ENCODE peak calls at places on chromosomes 13 and 19, in seven cellular contexts. One of them, this sample, is unnamed.

GRCh38 chr13:97028441-97029299 is 34.4 kb upstream of the OXGR1 start:
- DNase-seq in SK-N-SH: peak; percentile 69
- DNase-seq in K562: peak; percentile 39
- DNase-seq in A549: peak; percentile 23
- DNase-seq in GM23338: peak; percentile 67
- DNase-seq in HCT116: peak; percentile 42
- DNase-seq in HL-60: no peak
- DNase-seq in this sample: peak; percentile 35

GRCh38 chr19:45767881-45768643 is 990 bp downstream of the SIX5 start:
- DNase-seq in SK-N-SH: peak; percentile 67
- DNase-seq in K562: peak; percentile 67
- DNase-seq in A549: peak; percentile 54
- DNase-seq in GM23338: peak; percentile 76
- DNase-seq in HCT116: no peak
- DNase-seq in HL-60: no peak
- DNase-seq in this sample: no peak

GRCh38 chr13:110257408-110257807 is 49.5 kb downstream of the COL4A1 start:
- DNase-seq in SK-N-SH: no peak
- DNase-seq in K562: no peak
- DNase-seq in A549: no peak
- DNase-seq in GM23338: no peak
- DNase-seq in HCT116: no peak
- DNase-seq in HL-60: no peak
- DNase-seq in this sample: no peak

GRCh38 chr13:46726347-46726746 is 70.6 kb downstream of the ESD start:
- DNase-seq in SK-N-SH: no peak
- DNase-seq in K562: no peak
- DNase-seq in A549: no peak
- DNase-seq in GM23338: no peak
- DNase-seq in HCT116: no peak
- DNase-seq in HL-60: no peak
- DNase-seq in this sample: no peak

GRCh38 chr13:76148926-76149325 is 512.8 kb downstream of the LMO7 start:
- DNase-seq in SK-N-SH: no peak
- DNase-seq in K562: no peak
- DNase-seq in A549: no peak
- DNase-seq in GM23338: no peak
- DNase-seq in HCT116: no peak
- DNase-seq in HL-60: no peak
- DNase-seq in this sample: no peak

GRCh38 chr13:45500492-45501174 is 35.9 kb downstream of the COG3 start:
- DNase-seq in SK-N-SH: no peak
- DNase-seq in K562: no peak
- DNase-seq in A549: no peak
- DNase-seq in GM23338: no peak
- DNase-seq in HCT116: peak; percentile 63
- DNase-seq in HL-60: no peak
- DNase-seq in this sample: no peak

GRCh38 chr19:55352040-55352439 is 2.5 kb downstream of the COX6B2 start:
- DNase-seq in SK-N-SH: no peak
- DNase-seq in K562: no peak
- DNase-seq in A549: no peak
- DNase-seq in GM23338: no peak
- DNase-seq in HCT116: peak; percentile 19
- DNase-seq in HL-60: no peak
- DNase-seq in this sample: no peak

GRCh38 chr19:19672816-19673215 is 4.2 kb downstream of the ZNF101 start:
- DNase-seq in SK-N-SH: no peak
- DNase-seq in K562: no peak
- DNase-seq in A549: no peak
- DNase-seq in GM23338: no peak
- DNase-seq in HCT116: no peak
- DNase-seq in HL-60: no peak
- DNase-seq in this sample: no peak

GRCh38 chr19:33368074-33368864 is 5.2 kb upstream of the CEBPG start:
- DNase-seq in SK-N-SH: no peak
- DNase-seq in K562: no peak
- DNase-seq in A549: no peak
- DNase-seq in GM23338: no peak
- DNase-seq in HCT116: no peak
- DNase-seq in HL-60: no peak
- DNase-seq in this sample: no peak

GRCh38 chr13:44128522-44128921 is 245.1 kb upstream of the SERP2 start:
- DNase-seq in SK-N-SH: no peak
- DNase-seq in K562: no peak
- DNase-seq in A549: no peak
- DNase-seq in GM23338: no peak
- DNase-seq in HCT116: no peak
- DNase-seq in HL-60: no peak
- DNase-seq in this sample: no peak

GRCh38 chr19:55482128-55482961 is 2.6 kb upstream of the NAT14 start:
- DNase-seq in SK-N-SH: no peak
- DNase-seq in K562: no peak
- DNase-seq in A549: no peak
- DNase-seq in GM23338: peak; percentile 64
- DNase-seq in HCT116: no peak
- DNase-seq in HL-60: no peak
- DNase-seq in this sample: no peak

GRCh38 chr13:40215311-40215710 is 451.1 kb downstream of the FOXO1 start:
- DNase-seq in SK-N-SH: no peak
- DNase-seq in K562: no peak
- DNase-seq in A549: no peak
- DNase-seq in GM23338: no peak
- DNase-seq in HCT116: no peak
- DNase-seq in HL-60: no peak
- DNase-seq in this sample: no peak

GRCh38 chr13:90680826-90681225 is 666.7 kb upstream of the MIR17HG start:
- DNase-seq in SK-N-SH: no peak
- DNase-seq in K562: no peak
- DNase-seq in A549: no peak
- DNase-seq in GM23338: no peak
- DNase-seq in HCT116: no peak
- DNase-seq in HL-60: no peak
- DNase-seq in this sample: no peak

GRCh38 chr19:18597809-18598660 is 8.6 kb downstream of the CRLF1 start:
- DNase-seq in SK-N-SH: peak; percentile 79
- DNase-seq in K562: no peak
- DNase-seq in A549: no peak
- DNase-seq in GM23338: no peak
- DNase-seq in HCT116: no peak
- DNase-seq in HL-60: no peak
- DNase-seq in this sample: no peak

GRCh38 chr13:110576736-110577476 is 15.4 kb upstream of the RAB20 start:
- DNase-seq in SK-N-SH: no peak
- DNase-seq in K562: no peak
- DNase-seq in A549: no peak
- DNase-seq in GM23338: no peak
- DNase-seq in HCT116: no peak
- DNase-seq in HL-60: no peak
- DNase-seq in this sample: no peak

GRCh38 chr13:78659450-78660110 is 625 bp upstream of the OBI1 start:
- DNase-seq in SK-N-SH: peak; percentile 24
- DNase-seq in K562: no peak
- DNase-seq in A549: peak; percentile 1
- DNase-seq in GM23338: no peak
- DNase-seq in HCT116: no peak
- DNase-seq in HL-60: no peak
- DNase-seq in this sample: no peak

GRCh38 chr13:47230155-47230554 is 333.3 kb upstream of the HTR2A start:
- DNase-seq in SK-N-SH: no peak
- DNase-seq in K562: no peak
- DNase-seq in A549: no peak
- DNase-seq in GM23338: no peak
- DNase-seq in HCT116: no peak
- DNase-seq in HL-60: no peak
- DNase-seq in this sample: no peak

GRCh38 chr19:47351545-47351944 is 2.4 kb downstream of the DHX34 start:
- DNase-seq in SK-N-SH: peak; percentile 70
- DNase-seq in K562: no peak
- DNase-seq in A549: peak; percentile 60
- DNase-seq in GM23338: peak; percentile 60
- DNase-seq in HCT116: peak; percentile 41
- DNase-seq in HL-60: no peak
- DNase-seq in this sample: no peak

GRCh38 chr13:103852036-103852435 is 785.8 kb upstream of the SLC10A2 start:
- DNase-seq in SK-N-SH: no peak
- DNase-seq in K562: no peak
- DNase-seq in A549: no peak
- DNase-seq in GM23338: no peak
- DNase-seq in HCT116: no peak
- DNase-seq in HL-60: no peak
- DNase-seq in this sample: no peak

DNA sequence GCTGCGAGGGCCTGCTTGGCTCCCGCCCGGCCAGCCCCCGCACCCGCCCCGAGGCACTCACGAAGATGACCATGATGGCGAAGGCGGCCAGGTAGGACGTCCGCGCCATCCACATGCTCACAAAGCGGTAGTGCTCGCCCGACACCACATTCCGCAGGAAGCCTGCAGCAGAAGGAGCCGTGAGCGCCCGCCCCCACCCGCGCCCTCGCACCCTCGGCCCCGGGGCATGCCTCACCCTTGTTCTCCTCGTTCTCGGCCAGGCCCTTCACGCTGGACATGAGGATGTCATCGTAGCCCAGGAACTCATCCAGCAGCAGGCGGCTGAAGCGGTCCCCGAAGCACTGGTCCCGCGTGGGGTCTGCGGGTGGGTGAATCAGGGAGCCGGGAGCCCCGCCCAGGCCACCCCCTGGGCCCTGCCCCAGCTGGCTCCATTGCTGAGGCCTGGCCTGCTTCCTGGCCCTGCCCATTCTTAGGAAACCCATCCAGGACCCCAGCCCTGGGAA is 9.0 kb downstream of the TMEM259 start:
- DNase-seq in SK-N-SH: no peak
- DNase-seq in K562: no peak
- DNase-seq in A549: no peak
- DNase-seq in GM23338: no peak
- DNase-seq in HCT116: no peak
- DNase-seq in HL-60: no peak
- DNase-seq in this sample: no peak
- TF ChIP-seq REST in SK-N-SH: no peak
- TF ChIP-seq REST in K562: no peak
- TF ChIP-seq REST in A549: no peak
- TF ChIP-seq REST in GM23338: no peak
- TF ChIP-seq REST in HCT116: no peak
- TF ChIP-seq REST in HL-60: no peak
- TF ChIP-seq REST in this sample: no peak

GRCh38 chr13:30982911-30983310 is 50.5 kb downstream of the TEX26 start:
- DNase-seq in SK-N-SH: no peak
- DNase-seq in K562: no peak
- DNase-seq in A549: no peak
- DNase-seq in GM23338: no peak
- DNase-seq in HCT116: no peak
- DNase-seq in HL-60: no peak
- DNase-seq in this sample: no peak

GRCh38 chr13:30983431-30983830 is 51.0 kb downstream of the TEX26 start:
- DNase-seq in SK-N-SH: no peak
- DNase-seq in K562: no peak
- DNase-seq in A549: no peak
- DNase-seq in GM23338: peak; percentile 36
- DNase-seq in HCT116: no peak
- DNase-seq in HL-60: no peak
- DNase-seq in this sample: no peak

GRCh38 chr13:30982506-30982905 is 50.0 kb downstream of the TEX26 start:
- DNase-seq in SK-N-SH: no peak
- DNase-seq in K562: no peak
- DNase-seq in A549: no peak
- DNase-seq in GM23338: no peak
- DNase-seq in HCT116: no peak
- DNase-seq in HL-60: no peak
- DNase-seq in this sample: no peak

GRCh38 chr13:30976041-30976440 is 43.6 kb downstream of the TEX26 start:
- DNase-seq in SK-N-SH: no peak
- DNase-seq in K562: no peak
- DNase-seq in A549: no peak
- DNase-seq in GM23338: no peak
- DNase-seq in HCT116: no peak
- DNase-seq in HL-60: no peak
- DNase-seq in this sample: no peak

DNA sequence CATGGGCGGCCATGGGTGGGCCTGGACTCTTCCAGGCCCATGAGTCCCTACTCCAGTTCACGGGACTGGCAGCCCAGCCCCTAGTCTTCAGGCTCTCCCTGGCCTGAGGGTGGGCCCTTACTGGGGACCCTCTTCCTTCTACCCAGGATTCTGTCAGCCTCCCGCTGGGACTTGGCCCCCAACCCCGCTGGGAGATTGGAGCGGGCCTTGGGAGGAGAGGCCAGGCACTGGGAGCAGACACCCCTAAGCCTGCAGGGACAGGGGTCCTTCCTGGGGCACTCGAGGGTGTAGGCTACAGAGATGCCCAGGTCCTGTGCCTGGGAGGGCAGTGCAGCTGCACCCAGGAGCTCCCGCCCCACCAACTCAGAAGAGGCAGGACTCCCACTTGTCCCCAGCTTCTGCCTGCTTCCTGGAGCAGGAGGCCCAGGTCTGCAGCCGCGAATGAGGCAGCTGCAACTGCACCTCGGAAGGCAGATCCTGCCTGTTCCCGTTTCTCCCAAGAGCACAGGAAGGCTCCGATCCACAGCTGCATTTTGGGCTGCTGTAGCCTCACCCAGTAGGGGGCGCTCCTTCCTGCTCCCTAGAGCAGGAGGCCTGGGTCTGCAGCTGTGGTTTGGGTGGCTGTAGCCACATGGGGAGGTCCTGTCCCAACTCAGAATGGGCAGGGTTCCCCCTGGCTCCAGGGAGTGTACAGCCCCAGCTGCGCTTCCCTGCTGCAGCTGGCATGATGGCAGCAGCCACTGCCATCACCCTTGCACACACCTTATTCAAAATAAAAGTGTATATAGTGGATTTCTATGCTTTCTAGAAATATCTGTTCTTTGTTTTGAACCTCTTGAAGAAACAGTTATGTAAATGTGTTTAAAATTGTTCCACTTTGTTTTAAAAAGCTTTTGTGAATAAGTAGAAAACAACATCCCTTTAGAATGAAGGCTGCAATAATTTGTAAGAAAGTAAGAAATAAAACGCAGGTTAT is 46.8 kb downstream of the TEX26 start:
- DNase-seq in SK-N-SH: peak; percentile 29
- DNase-seq in K562: peak; percentile 24
- DNase-seq in A549: no peak
- DNase-seq in GM23338: peak; percentile 95
- DNase-seq in HCT116: peak; percentile 38
- DNase-seq in HL-60: peak; percentile 14
- DNase-seq in this sample: no peak
- TF ChIP-seq REST in SK-N-SH: no peak
- TF ChIP-seq REST in K562: no peak
- TF ChIP-seq REST in A549: no peak
- TF ChIP-seq REST in GM23338: no peak
- TF ChIP-seq REST in HCT116: no peak
- TF ChIP-seq REST in HL-60: no peak
- TF ChIP-seq REST in this sample: no peak

GRCh38 chr13:101417043-101417406 is 717 bp upstream of the NALCN start:
- DNase-seq in SK-N-SH: peak; percentile 51
- DNase-seq in K562: no peak
- DNase-seq in A549: peak; percentile 9
- DNase-seq in GM23338: no peak
- DNase-seq in HCT116: no peak
- DNase-seq in HL-60: no peak
- DNase-seq in this sample: no peak
- TF ChIP-seq REST in SK-N-SH: no peak
- TF ChIP-seq REST in K562: no peak
- TF ChIP-seq REST in A549: no peak
- TF ChIP-seq REST in GM23338: no peak
- TF ChIP-seq REST in HCT116: no peak
- TF ChIP-seq REST in HL-60: no peak
- TF ChIP-seq REST in this sample: no peak

GRCh38 chr13:81639984-81640582 is 1299.2 kb upstream of the SPRY2 start:
- DNase-seq in SK-N-SH: peak; percentile 8
- DNase-seq in K562: peak; percentile 4
- DNase-seq in A549: no peak
- DNase-seq in GM23338: peak; percentile 36
- DNase-seq in HCT116: peak; percentile 0
- DNase-seq in HL-60: no peak
- DNase-seq in this sample: no peak
- TF ChIP-seq REST in SK-N-SH: no peak
- TF ChIP-seq REST in K562: no peak
- TF ChIP-seq REST in A549: no peak
- TF ChIP-seq REST in GM23338: no peak
- TF ChIP-seq REST in HCT116: no peak
- TF ChIP-seq REST in HL-60: no peak
- TF ChIP-seq REST in this sample: no peak

This sample was measured in Panc1.